ENCODE peak calls at places on chromosomes 13 and 19, in nine cellular contexts. H is psoas muscle, U is cardiac muscle cell, G is lower lobe of right lung, P is neural progenitor cell, Y is mammary epithelial cell, M is endodermal cell, J is breast epithelium, Z is OCI-LY7. W is an unnamed sample.

GRCh38 chr13:26433776-26434175 is 123.7 kb upstream of the WASF3 start:
- DNase-seq in H (no peak), U (no peak), G (no peak), P (no peak), Y (no peak), M (no peak), J (no peak), Z (no peak), W (no peak)

GRCh38 chr13:72527333-72527732 is 200.1 kb downstream of the MZT1 start:
- DNase-seq in H (no peak), U (no peak), G (no peak), P (peak; percentile 75), Y (no peak), M (no peak), J (no peak), Z (no peak), W (no peak)

GRCh38 chr13:100694722-100695644 is 20.4 kb upstream of the TMTC4 start:
- DNase-seq in H (no peak), U (peak; percentile 71), G (no peak), P (peak; percentile 77), Y (peak; percentile 14), M (peak; percentile 89), J (no peak), Z (no peak), W (no peak)

GRCh38 chr13:111873676-111874178 is 193.2 kb upstream of the SOX1 start:
- DNase-seq in H (no peak), U (no peak), G (no peak), P (no peak), Y (no peak), M (no peak), J (no peak), Z (no peak), W (no peak)

GRCh38 chr13:48120246-48120645 is 25.3 kb upstream of the MED4 start:
- DNase-seq in H (no peak), U (no peak), G (no peak), P (no peak), Y (no peak), M (no peak), J (no peak), Z (no peak), W (no peak)

GRCh38 chr13:68125087-68125480 is 894.9 kb upstream of the PCDH9 start:
- DNase-seq in H (no peak), U (no peak), G (no peak), P (no peak), Y (peak; percentile 62), M (no peak), J (no peak), Z (no peak), W (no peak)

GRCh38 chr13:26485288-26485687 is 72.2 kb upstream of the WASF3 start:
- DNase-seq in H (no peak), U (no peak), G (no peak), P (no peak), Y (no peak), M (no peak), J (no peak), Z (no peak), W (no peak)

GRCh38 chr13:56378566-56378965 is 762.2 kb upstream of the PRR20A start:
- DNase-seq in H (no peak), U (no peak), G (no peak), P (no peak), Y (no peak), M (no peak), J (no peak), Z (no peak), W (no peak)

GRCh38 chr19:50162988-50163387 is at the start of gene IZUMO2:
- DNase-seq in H (no peak), U (no peak), G (no peak), P (no peak), Y (no peak), M (peak; percentile 70), J (no peak), Z (no peak), W (no peak)

GRCh38 chr19:4933528-4933927 is 24.2 kb downstream of the UHRF1 start:
- DNase-seq in H (no peak), U (no peak), G (no peak), P (no peak), Y (peak; percentile 54), M (no peak), J (no peak), Z (no peak), W (peak; percentile 80)

GRCh38 chr19:1411255-1412191 is 4.1 kb downstream of the DAZAP1 start:
- DNase-seq in H (peak; percentile 77), U (no peak), G (no peak), P (no peak), Y (no peak), M (no peak), J (no peak), Z (no peak), W (peak; percentile 77)

GRCh38 chr13:89375839-89376238 is 1704.7 kb downstream of the SLITRK5 start:
- DNase-seq in H (no peak), U (no peak), G (no peak), P (no peak), Y (peak; percentile 32), M (no peak), J (no peak), Z (no peak), W (no peak)

GRCh38 chr13:60318186-60318585 is 78.8 kb upstream of the TDRD3 start:
- DNase-seq in H (no peak), U (no peak), G (no peak), P (no peak), Y (no peak), M (no peak), J (no peak), Z (no peak), W (no peak)

GRCh38 chr13:71879129-71879535 is 12.1 kb upstream of the DACH1 start:
- DNase-seq in H (no peak), U (peak; percentile 59), G (no peak), P (peak; percentile 71), Y (peak; percentile 37), M (peak; percentile 61), J (no peak), Z (peak; percentile 8), W (no peak)

DNA sequence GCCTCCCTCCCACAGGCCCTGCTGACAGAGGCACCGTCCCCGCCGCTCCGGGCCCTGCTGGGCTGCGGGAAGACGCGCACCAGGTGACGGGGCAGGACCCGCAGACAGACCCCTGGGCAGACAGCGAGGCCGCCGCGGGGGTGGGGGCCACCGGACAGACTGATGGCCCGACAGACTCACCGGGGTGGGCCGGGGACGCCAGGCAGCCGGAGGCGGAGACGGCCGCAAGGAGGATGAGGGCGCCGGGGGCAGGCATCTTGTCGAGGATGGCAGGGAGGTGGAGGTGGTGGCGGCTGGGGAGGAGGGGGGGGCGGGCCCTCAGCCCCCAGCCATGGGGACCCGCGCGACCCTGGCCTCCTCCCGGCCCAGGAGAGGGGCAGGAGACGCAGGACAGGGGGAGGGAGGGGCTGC is 309 bp downstream of the LMTK3 start:
- DNase-seq in H (no peak), U (no peak), G (no peak), P (peak; percentile 38), Y (no peak), M (peak; percentile 82), J (no peak), Z (no peak), W (no peak)
- H3K4me3 ChIP-seq in H (no peak overlapping the region), U (peak overlapping the region; percentile 13), G (peak overlapping the region; percentile 21), P (peak overlapping the region; percentile 52), Y (no peak overlapping the region), M (no peak overlapping the region), J (no peak overlapping the region), Z (peak overlapping the region; percentile 79), W (no peak overlapping the region)

DNA sequence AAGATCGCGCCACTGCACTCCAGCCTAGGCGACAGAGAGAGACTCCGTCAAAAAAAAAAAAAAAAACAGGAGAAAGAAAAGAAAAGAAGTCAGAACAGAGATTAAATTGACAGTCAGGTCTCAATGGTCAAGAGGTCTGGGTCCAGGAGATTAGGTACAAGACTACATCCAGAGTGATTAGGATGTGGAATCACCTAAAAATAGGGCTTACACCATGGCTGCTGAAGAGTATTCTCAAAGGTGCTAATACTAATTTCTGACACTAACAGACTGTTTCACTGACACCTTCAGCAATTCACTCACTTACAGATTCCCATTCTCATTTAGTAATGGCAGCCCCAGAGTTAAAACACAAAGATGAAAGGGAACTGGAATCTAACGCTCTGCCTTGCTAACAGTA is 91.7 kb downstream of the TBC1D4 start:
- DNase-seq in H (no peak), U (no peak), G (no peak), P (no peak), Y (no peak), M (no peak), J (no peak), Z (no peak), W (no peak)
- H3K4me1 ChIP-seq in H (peaks cover 25% of the 10 kb centered on the region), U (peaks cover 31% of the 10 kb centered on the region), G (no peaks in the 10 kb centered on the region), P (no peaks in the 10 kb centered on the region), Y (no peaks in the 10 kb centered on the region), M (no peaks in the 10 kb centered on the region), J (no peaks in the 10 kb centered on the region), Z (peaks cover 42% of the 10 kb centered on the region), W (peaks cover 53% of the 10 kb centered on the region)

GRCh38 chr13:29707876-29708543 is 112.5 kb upstream of the SLC7A1 start:
- DNase-seq in H (no peak), U (peak; percentile 60), G (no peak), P (peak; percentile 74), Y (peak; percentile 52), M (peak; percentile 91), J (no peak), Z (peak; percentile 54), W (no peak)

GRCh38 chr13:29703421-29703820 is 107.9 kb upstream of the SLC7A1 start:
- DNase-seq in H (no peak), U (no peak), G (no peak), P (no peak), Y (no peak), M (no peak), J (no peak), Z (no peak), W (no peak)

GRCh38 chr13:29702912-29703351 is 107.4 kb upstream of the SLC7A1 start:
- DNase-seq in H (peak; percentile 38), U (no peak), G (no peak), P (no peak), Y (peak; percentile 90), M (peak; percentile 79), J (no peak), Z (no peak), W (peak; percentile 7)

GRCh38 chr13:29706923-29707322 is 111.4 kb upstream of the SLC7A1 start:
- DNase-seq in H (no peak), U (no peak), G (no peak), P (no peak), Y (no peak), M (no peak), J (no peak), Z (no peak), W (no peak)

GRCh38 chr13:29704648-29705047 is 109.2 kb upstream of the SLC7A1 start:
- DNase-seq in H (no peak), U (peak; percentile 55), G (no peak), P (no peak), Y (no peak), M (peak; percentile 50), J (no peak), Z (no peak), W (no peak)
- TF ChIP-seq CTCF in H (no peak), U (no peak), G (no peak), P (no peak), Y (no peak), M (no peak), J (no peak), Z (no peak), W (no peak)

DNA sequence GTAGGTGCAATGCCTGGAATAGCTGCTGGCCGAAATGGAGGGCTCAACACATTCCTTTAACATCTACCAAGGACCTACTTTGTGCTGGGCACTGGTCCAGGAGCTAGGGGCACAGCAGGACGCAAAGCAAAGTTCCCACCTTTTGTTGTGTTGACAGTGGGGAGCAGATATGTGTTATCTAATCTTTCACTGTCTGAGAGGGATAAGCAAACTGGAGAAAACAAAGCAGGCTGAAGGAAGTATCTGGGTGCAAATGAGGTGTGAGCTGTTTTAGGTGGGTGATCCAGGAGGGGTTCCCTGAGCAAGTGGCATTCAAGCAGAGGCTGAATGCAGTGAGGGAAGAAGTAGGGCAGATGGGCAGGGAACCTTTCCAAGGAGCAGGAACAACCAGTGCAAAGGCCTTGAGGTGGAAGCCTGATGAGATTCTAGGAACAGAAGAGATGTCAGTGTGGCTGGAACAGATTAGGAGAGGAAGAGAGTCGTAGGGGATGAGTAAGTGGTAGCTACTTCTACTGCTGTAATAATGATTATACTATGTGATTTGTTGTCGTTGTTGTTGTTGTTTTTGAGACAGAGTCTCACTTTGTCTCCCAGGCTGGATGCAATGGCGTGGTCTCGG is 2.2 kb upstream of the PLAUR start:
- DNase-seq in H (no peak), U (no peak), G (no peak), P (peak; percentile 27), Y (no peak), M (peak; percentile 90), J (no peak), Z (no peak), W (no peak)
- H3K4me3 ChIP-seq in H (no peak overlapping the region), U (no peak overlapping the region), G (no peak overlapping the region), P (no peak overlapping the region), Y (no peak overlapping the region), M (no peak overlapping the region), J (no peak overlapping the region), Z (no peak overlapping the region), W (no peak overlapping the region)

W was measured in gastrocnemius medialis.